ENCODE peak calls at places on chromosomes 12 and 14, in nine cellular contexts. A is Calu3; M is HT-29; W is stimulated activated CD8-positive, alpha-beta memory T cell treated with anti-CD3 and anti-CD28 coated beads, Interleukin-4, amount 100 ng/mL, for 1 hour; B is ACHN; N is LHCN-M2; L is GM23338; O is A172; S is amygdala. R is an unnamed sample.

GRCh38 chr12:88946377-88946997 is 366.2 kb upstream of the KITLG start:
- DNase-seq in A (no peak), M (peak), W (no peak), B (no peak), N (peak), L (no peak), O (peak), S (no peak), R (no peak)

GRCh38 chr12:94707892-94708291 is 57.5 kb upstream of the TMCC3 start:
- DNase-seq in A (no peak), M (no peak), W (no peak), B (no peak), N (no peak), L (no peak), O (no peak), S (no peak), R (no peak)

GRCh38 chr12:49233842-49234526 is 30.9 kb upstream of the TUBA1C start:
- DNase-seq in A (no peak), M (no peak), W (no peak), B (no peak), N (no peak), L (peak), O (no peak), S (no peak), R (peak)

GRCh38 chr12:123269980-123270379 is 1.7 kb downstream of the CDK2AP1 start:
- DNase-seq in A (peak), M (no peak), W (no peak), B (no peak), N (no peak), L (peak), O (no peak), S (no peak), R (no peak)

GRCh38 chr12:34398366-34398705 is 376.0 kb downstream of the ALG10 start:
- DNase-seq in A (no peak), M (no peak), W (no peak), B (no peak), N (no peak), L (no peak), O (no peak), S (no peak), R (no peak)

GRCh38 chr12:109758406-109759075 is 44.9 kb downstream of the FAM222A start:
- DNase-seq in A (no peak), M (no peak), W (no peak), B (no peak), N (no peak), L (no peak), O (no peak), S (no peak), R (no peak)

GRCh38 chr14:67663633-67664032 is 10.8 kb downstream of the VTI1B start:
- DNase-seq in A (no peak), M (no peak), W (no peak), B (no peak), N (no peak), L (no peak), O (no peak), S (no peak), R (no peak)

GRCh38 chr12:106290666-106291065 is 11.9 kb upstream of the TCP11L2 start:
- DNase-seq in A (no peak), M (no peak), W (no peak), B (no peak), N (no peak), L (no peak), O (no peak), S (no peak), R (no peak)

GRCh38 chr12:101299931-101300330 is 20.0 kb downstream of the UTP20 start:
- DNase-seq in A (peak), M (no peak), W (no peak), B (no peak), N (no peak), L (no peak), O (no peak), S (no peak), R (no peak)

GRCh38 chr12:28879379-28879778 is 269.7 kb upstream of the FAR2 start:
- DNase-seq in A (no peak), M (no peak), W (no peak), B (no peak), N (no peak), L (no peak), O (no peak), S (no peak), R (no peak)

GRCh38 chr12:131509706-131510105 is 201.2 kb upstream of the SFSWAP start:
- DNase-seq in A (no peak), M (no peak), W (no peak), B (no peak), N (no peak), L (no peak), O (no peak), S (no peak), R (no peak)

R was measured in NCI-H2107.